ENCODE peak calls at places on chromosomes 12 and 14, in four cellular contexts. X, R, A and P are unnamed samples.

GRCh38 chr14:29039171-29039570 is 272.6 kb downstream of the FOXG1 start:
- DNase-seq in A (peak; percentile 59), R (no peak), X (no peak), P (no peak)

GRCh38 chr14:38412654-38413053 is 156.8 kb upstream of the CLEC14A start:
- DNase-seq in A (no peak), X (no peak), R (no peak), P (no peak)

GRCh38 chr12:25725874-25726273 is 172.8 kb upstream of the LMNTD1 start:
- DNase-seq in R (no peak), X (no peak), A (peak; percentile 78), P (no peak)

GRCh38 chr12:104411826-104412626 is 44.7 kb upstream of the CHST11 start:
- DNase-seq in A (peak; percentile 49), R (no peak), X (no peak), P (no peak)

GRCh38 chr12:55830601-55831406 is 1.4 kb upstream of the DNAJC14 start:
- DNase-seq in R (peak; percentile 86), X (peak; percentile 32), A (peak; percentile 64), P (peak; percentile 92)

GRCh38 chr14:91241848-91242247 is 2.7 kb downstream of the GPR68 start:
- DNase-seq in R (no peak), A (no peak), X (no peak), P (no peak)

GRCh38 chr12:39239484-39240143 is 203.3 kb downstream of the KIF21A start:
- DNase-seq in X (no peak), A (peak; percentile 34), R (no peak), P (no peak)

GRCh38 chr14:61147369-61147897 is 133.7 kb downstream of the TMEM30B start:
- DNase-seq in R (no peak), A (peak; percentile 66), X (no peak), P (no peak)

GRCh38 chr12:851913-852312 is 97.6 kb downstream of the RAD52 start:
- DNase-seq in R (no peak), X (no peak), A (peak; percentile 88), P (no peak)

GRCh38 chr14:96735509-96735908 is 61.7 kb upstream of the VRK1 start:
- DNase-seq in A (no peak), R (no peak), X (peak; percentile 66), P (no peak)

GRCh38 chr14:104898870-104899510 is 25.7 kb upstream of the PLD4 start:
- DNase-seq in A (no peak), R (no peak), X (no peak), P (no peak)

GRCh38 chr12:115866909-115867525 is 410.5 kb downstream of the MED13L start:
- DNase-seq in A (no peak), R (no peak), X (no peak), P (no peak)

GRCh38 chr14:37210448-37210847 is 12.7 kb downstream of the MIPOL1 start:
- DNase-seq in R (no peak), X (no peak), A (no peak), P (no peak)

GRCh38 chr14:92924247-92924646 is 1.3 kb downstream of the CHGA start:
- DNase-seq in R (no peak), X (no peak), A (no peak), P (no peak)

GRCh38 chr14:75928587-75929230 is 53.1 kb downstream of the TGFB3 start:
- DNase-seq in X (no peak), R (no peak), A (peak; percentile 35), P (no peak)

GRCh38 chr12:43836455-43836989 is 641 bp downstream of the TMEM117 start:
- DNase-seq in X (no peak), R (no peak), A (peak; percentile 33), P (no peak)

GRCh38 chr12:61902403-61902802 is 357.8 kb upstream of the USP15 start:
- DNase-seq in X (no peak), R (no peak), A (no peak), P (no peak)

GRCh38 chr14:22188346-22188745 is 400.7 kb downstream of the DAD1 start:
- DNase-seq in A (no peak), R (no peak), X (no peak), P (no peak)

GRCh38 chr14:76257111-76257803 is 105.5 kb downstream of the GPATCH2L start:
- DNase-seq in X (no peak), A (no peak), R (no peak), P (no peak)

GRCh38 chr14:94761348-94761998 is 8.4 kb downstream of the GSC start:
- DNase-seq in A (no peak), X (no peak), R (no peak), P (no peak)

GRCh38 chr12:125220404-125221273 is 155.4 kb downstream of the AACS start:
- DNase-seq in A (no peak), R (no peak), X (peak; percentile 17), P (no peak)

GRCh38 chr14:44700184-44700583 is 193.1 kb upstream of the FSCB start:
- DNase-seq in R (no peak), A (peak; percentile 34), X (no peak), P (no peak)

GRCh38 chr12:48031135-48031960 is 27.1 kb upstream of the COL2A1 start:
- DNase-seq in R (no peak), A (no peak), X (no peak), P (no peak)

GRCh38 chr12:131025939-131026702 is 72.4 kb downstream of the ADGRD1 start:
- DNase-seq in A (no peak), R (no peak), X (no peak), P (no peak)

GRCh38 chr14:93917141-93917540 is 10.0 kb upstream of the FAM181A start:
- DNase-seq in X (no peak), R (peak; percentile 12), A (no peak), P (no peak)

GRCh38 chr12:75759842-75760260 is 248.4 kb upstream of the KRR1 start:
- DNase-seq in R (no peak), X (no peak), A (peak; percentile 80), P (no peak)